ENCODE peak calls at places on chromosomes 11 and 22, in five cellular contexts. U, S, B, Q and E are unnamed samples.

GRCh38 chr11:41612415-41612814 is 153.0 kb upstream of the LRRC4C start:
- DNase-seq in U (no peak), S (no peak), B (no peak), Q (no peak), E (no peak)

GRCh38 chr11:17173332-17173731 is 34.5 kb downstream of the PIK3C2A start:
- DNase-seq in U (no peak), S (no peak), B (no peak), Q (no peak), E (no peak)

GRCh38 chr11:24932110-24933000 is 435.5 kb downstream of the LUZP2 start:
- DNase-seq in U (no peak), S (no peak), B (no peak), Q (no peak), E (no peak)

GRCh38 chr22:37274380-37274862 is 7.9 kb upstream of the CYTH4 start:
- DNase-seq in U (no peak), S (no peak), B (peak), Q (peak), E (no peak)

GRCh38 chr11:123654566-123655081 is at the start of gene SCN3B:
- DNase-seq in U (peak), S (no peak), B (peak), Q (no peak), E (peak)

GRCh38 chr11:109037856-109038780 is 373.2 kb downstream of the DDX10 start:
- DNase-seq in U (no peak), S (no peak), B (no peak), Q (no peak), E (peak)

GRCh38 chr11:3058753-3059664 is 1.8 kb upstream of the CARS1 start:
- DNase-seq in U (no peak), S (no peak), B (no peak), Q (peak), E (no peak)

GRCh38 chr11:27718853-27719574 is 18.8 kb upstream of the BDNF start:
- DNase-seq in U (peak), S (no peak), B (peak), Q (no peak), E (no peak)

GRCh38 chr11:100593321-100593720 is 93.8 kb upstream of the ARHGAP42 start:
- DNase-seq in U (no peak), S (no peak), B (no peak), Q (no peak), E (no peak)

GRCh38 chr22:36206255-36206654 is 4.6 kb upstream of the APOL4 start:
- DNase-seq in U (no peak), S (no peak), B (no peak), Q (no peak), E (no peak)

GRCh38 chr11:58928691-58929090 is 10.6 kb upstream of the GLYATL1 start:
- DNase-seq in U (no peak), S (no peak), B (no peak), Q (no peak), E (no peak)

GRCh38 chr11:62911137-62912130 is 9.7 kb downstream of the CHRM1 start:
- DNase-seq in U (no peak), S (no peak), B (no peak), Q (no peak), E (no peak)

GRCh38 chr11:40722179-40722795 is 737.2 kb downstream of the LRRC4C start:
- DNase-seq in U (no peak), S (no peak), B (no peak), Q (no peak), E (no peak)

DNA sequence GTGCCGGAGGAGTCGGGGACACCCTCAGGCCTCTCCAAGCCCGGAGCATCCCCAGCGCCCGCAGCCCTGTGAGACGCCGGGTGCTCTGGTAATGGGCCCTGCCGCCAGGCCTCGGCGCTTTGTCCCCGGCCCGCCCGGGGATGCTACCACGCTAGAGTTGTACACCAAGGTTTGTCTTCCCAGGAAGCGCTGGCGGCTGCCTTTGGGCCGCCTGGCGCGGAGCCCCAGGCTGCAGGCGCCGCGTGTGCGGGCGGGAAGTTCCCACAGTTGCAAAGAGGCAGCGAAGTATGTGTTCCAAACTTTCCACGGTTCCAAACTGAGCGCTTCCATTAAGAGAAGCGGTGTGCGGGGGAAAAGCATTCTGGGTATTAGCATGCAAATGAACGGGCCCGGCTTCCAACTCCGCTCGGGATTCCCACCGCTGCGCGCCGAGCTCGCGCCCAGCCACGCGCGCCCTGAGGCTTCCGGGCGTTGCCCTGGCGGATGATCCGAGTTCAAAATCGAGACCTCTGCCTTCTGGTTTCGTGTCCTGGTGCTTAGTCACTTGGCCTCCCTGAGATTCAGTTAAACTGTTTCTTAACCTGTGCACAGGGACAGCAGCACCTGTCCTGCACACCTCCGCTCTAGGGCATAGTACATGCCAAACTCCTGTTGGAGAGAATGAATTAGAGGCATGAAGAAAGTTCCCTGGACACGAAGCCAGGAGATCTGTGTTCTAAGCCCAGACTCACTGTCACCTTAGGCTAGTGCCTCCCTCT is 1.3 kb upstream of the PATZ1 start:
- DNase-seq in U (peak), S (no peak), B (peak), Q (no peak), E (peak)
- TF ChIP-seq CTCF in U (no peak), S (no peak), B (no peak), Q (no peak), E (no peak)

GRCh38 chr11:66311470-66311964 is 5.3 kb downstream of the CD248 start:
- DNase-seq in U (no peak), S (no peak), B (no peak), Q (no peak), E (no peak)
- H3K27ac ChIP-seq in U (peak), S (peak), B (peak), Q (peak), E (peak)

GRCh38 chr11:85459304-85459703 is 167.8 kb downstream of the DLG2 start:
- DNase-seq in U (no peak), S (no peak), B (no peak), Q (no peak), E (no peak)
- TF ChIP-seq CTCF in U (no peak), S (no peak), B (no peak), Q (no peak), E (no peak)

GRCh38 chr11:20003357-20003756 is 156.9 kb downstream of the DBX1 start:
- DNase-seq in U (no peak), S (no peak), B (no peak), Q (no peak), E (no peak)

GRCh38 chr11:20002312-20003216 is 157.7 kb downstream of the DBX1 start:
- DNase-seq in U (no peak), S (no peak), B (no peak), Q (no peak), E (no peak)

GRCh38 chr11:20000022-20000392 is 160.3 kb downstream of the DBX1 start:
- DNase-seq in U (no peak), S (no peak), B (no peak), Q (no peak), E (no peak)

GRCh38 chr11:19996591-19996990 is 163.7 kb downstream of the DBX1 start:
- DNase-seq in U (no peak), S (no peak), B (no peak), Q (no peak), E (no peak)

GRCh38 chr11:20000393-20001134 is 159.7 kb downstream of the DBX1 start:
- DNase-seq in U (no peak), S (no peak), B (peak), Q (no peak), E (no peak)
- H3K27ac ChIP-seq in U (no peak), S (no peak), B (peak), Q (peak), E (peak)

DNA sequence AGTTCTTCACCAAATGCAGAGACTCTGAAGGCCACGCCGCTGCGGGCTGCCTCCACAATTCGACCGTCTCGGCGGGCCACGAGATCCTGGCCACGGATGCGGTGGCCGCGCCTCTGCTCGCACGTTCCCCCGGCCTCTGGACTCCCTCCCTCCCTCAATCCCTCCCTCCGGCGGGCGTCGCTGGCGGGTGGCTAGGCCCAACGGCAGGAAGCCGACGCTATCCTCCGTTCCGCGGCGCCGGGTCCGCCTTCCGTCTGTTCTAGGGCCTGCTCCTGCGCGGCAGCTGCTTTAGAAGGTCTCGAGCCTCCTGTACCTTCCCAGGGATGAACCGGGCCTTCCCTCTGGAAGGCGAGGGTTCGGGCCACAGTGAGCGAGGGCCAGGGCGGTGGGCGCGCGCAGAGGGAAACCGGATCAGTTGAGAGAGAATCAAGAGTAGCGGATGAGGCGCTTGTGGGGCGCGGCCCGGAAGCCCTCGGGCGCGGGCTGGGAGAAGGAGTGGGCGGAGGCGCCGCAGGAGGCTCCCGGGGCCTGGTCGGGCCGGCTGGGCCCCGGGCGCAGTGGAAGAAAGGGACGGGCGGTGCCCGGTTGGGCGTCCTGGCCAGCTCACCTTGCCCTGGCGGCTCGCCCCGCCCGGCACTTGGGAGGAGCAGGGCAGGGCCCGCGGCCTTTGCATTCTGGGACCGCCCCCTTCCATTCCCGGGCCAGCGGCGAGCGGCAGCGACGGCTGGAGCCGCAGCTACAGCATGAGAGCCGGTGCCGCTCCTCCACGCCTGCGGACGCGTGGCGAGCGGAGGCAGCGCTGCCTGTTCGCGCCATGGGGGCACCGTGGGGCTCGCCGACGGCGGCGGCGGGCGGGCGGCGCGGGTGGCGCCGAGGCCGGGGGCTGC is at the start of gene FUT4:
- DNase-seq in U (peak), S (peak), B (peak), Q (peak), E (peak)
- TF ChIP-seq CTCF in U (no peak), S (no peak), B (no peak), Q (no peak), E (no peak)